ENCODE peak calls at places on chromosome 13, in seven cellular contexts. G, L, Y, N, V, P and T are unnamed samples.

GRCh38 chr13:111338841-111339240 is 18.4 kb downstream of the TEX29 start:
- DNase-seq in G (no peak), L (no peak), Y (no peak), N (no peak), V (peak; percentile 21), P (no peak), T (no peak)

GRCh38 chr13:21216332-21216731 is 39.9 kb downstream of the MRPL57 start:
- DNase-seq in G (no peak), L (no peak), Y (no peak), N (no peak), V (no peak), P (no peak), T (no peak)

GRCh38 chr13:85379433-85379832 is 419.8 kb downstream of the SLITRK6 start:
- DNase-seq in G (no peak), L (no peak), Y (no peak), N (no peak), V (no peak), P (peak; percentile 20), T (no peak)

GRCh38 chr13:101590479-101590878 is 138.0 kb downstream of the ITGBL1 start:
- DNase-seq in G (no peak), L (no peak), Y (no peak), N (no peak), V (no peak), P (no peak), T (no peak)

GRCh38 chr13:99958402-99959126 is 13.0 kb downstream of the ZIC5 start:
- DNase-seq in G (no peak), L (no peak), Y (peak; percentile 75), N (no peak), V (peak; percentile 69), P (no peak), T (no peak)

GRCh38 chr13:102678339-102679122 is 16.3 kb downstream of the METTL21C start:
- DNase-seq in G (no peak), L (no peak), Y (no peak), N (no peak), V (no peak), P (no peak), T (no peak)

GRCh38 chr13:48214519-48215121 is 18.4 kb upstream of the ITM2B start:
- DNase-seq in G (no peak), L (no peak), Y (no peak), N (no peak), V (no peak), P (no peak), T (no peak)

GRCh38 chr13:60604058-60604457 is 207.0 kb downstream of the TDRD3 start:
- DNase-seq in G (no peak), L (no peak), Y (no peak), N (no peak), V (no peak), P (no peak), T (no peak)

GRCh38 chr13:39284801-39285388 is 246.6 kb downstream of the NHLRC3 start:
- DNase-seq in G (no peak), L (no peak), Y (peak; percentile 50), N (peak; percentile 1), V (peak; percentile 41), P (no peak), T (peak; percentile 87)

GRCh38 chr13:35716644-35717170 is 240.2 kb upstream of the MAB21L1 start:
- DNase-seq in G (no peak), L (no peak), Y (no peak), N (no peak), V (no peak), P (no peak), T (no peak)

GRCh38 chr13:102703721-102704035 is 8.8 kb upstream of the METTL21C start:
- DNase-seq in G (no peak), L (no peak), Y (peak; percentile 34), N (no peak), V (no peak), P (no peak), T (no peak)

GRCh38 chr13:32087955-32088747 is 56.6 kb downstream of the FRY start:
- DNase-seq in G (no peak), L (no peak), Y (peak; percentile 31), N (peak; percentile 75), V (no peak), P (peak; percentile 5), T (no peak)

GRCh38 chr13:71148391-71148790 is 718.6 kb downstream of the DACH1 start:
- DNase-seq in G (no peak), L (peak; percentile 58), Y (no peak), N (no peak), V (no peak), P (no peak), T (no peak)

GRCh38 chr13:21079206-21079605 is 17.8 kb upstream of the LATS2 start:
- DNase-seq in G (no peak), L (no peak), Y (no peak), N (no peak), V (no peak), P (no peak), T (no peak)

GRCh38 chr13:42571895-42572294 is 2.1 kb upstream of the TNFSF11 start:
- DNase-seq in G (no peak), L (no peak), Y (no peak), N (no peak), V (no peak), P (no peak), T (no peak)

GRCh38 chr13:106105153-106105552 is 430.3 kb downstream of the EFNB2 start:
- DNase-seq in G (no peak), L (no peak), Y (no peak), N (peak; percentile 11), V (no peak), P (no peak), T (no peak)

GRCh38 chr13:33611016-33611805 is 206.7 kb upstream of the RFC3 start:
- DNase-seq in G (no peak), L (peak; percentile 38), Y (no peak), N (peak; percentile 64), V (no peak), P (no peak), T (no peak)

DNA sequence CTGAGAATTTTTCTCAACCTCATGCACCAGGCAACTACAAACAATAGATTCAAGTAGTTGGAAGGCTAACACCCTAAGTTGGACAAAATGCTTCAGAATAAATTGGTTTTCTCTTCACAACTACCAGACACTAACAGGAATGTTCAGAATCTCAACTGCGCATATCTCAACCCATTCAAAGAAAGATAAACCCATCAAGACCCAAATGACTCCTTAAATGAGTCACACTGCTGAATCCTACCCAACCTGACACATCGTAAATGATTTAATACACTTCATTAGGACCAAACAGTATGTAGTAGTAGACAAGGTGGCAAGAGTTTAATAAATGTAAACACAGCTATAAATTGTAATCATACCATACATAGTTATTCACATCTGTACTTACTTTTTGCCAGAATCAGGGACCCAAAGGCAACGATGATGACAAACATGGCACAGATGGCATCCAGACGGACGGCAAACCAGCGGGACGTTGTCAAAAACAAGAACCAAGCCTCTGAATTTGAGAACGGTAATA is 227.4 kb downstream of the ABCC4 start:
- DNase-seq in G (no peak), L (no peak), Y (peak; percentile 10), N (no peak), V (no peak), P (no peak), T (no peak)
- H2BK120ac ChIP-seq in G (no peak overlapping the region), L (no peak overlapping the region), Y (no peak overlapping the region), N (no peak overlapping the region), V (no peak overlapping the region), P (no peak overlapping the region), T (no peak overlapping the region)

DNA sequence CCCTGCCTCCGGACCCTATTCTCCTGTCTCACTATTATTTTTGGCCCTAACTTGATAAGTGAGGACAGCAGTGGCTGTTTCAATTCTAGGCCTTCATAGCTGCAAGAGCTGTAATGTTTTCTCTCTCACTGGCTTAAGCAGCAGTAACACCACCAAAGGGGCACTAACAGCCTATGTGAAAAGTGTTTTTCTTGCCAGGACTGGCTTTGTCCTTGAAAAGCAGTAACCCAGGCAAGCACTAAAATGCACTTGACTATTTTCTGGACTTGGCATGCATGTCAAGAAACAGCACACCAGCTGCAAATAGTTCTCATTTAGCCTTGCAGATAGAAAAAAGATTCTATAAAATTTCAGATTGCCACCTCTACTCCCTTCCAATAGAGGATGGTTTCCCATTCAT is 9.3 kb upstream of the FBXL3 start:
- DNase-seq in G (no peak), L (no peak), Y (no peak), N (no peak), V (no peak), P (no peak), T (no peak)
- H2BK5ac ChIP-seq in G (no peak overlapping the region), L (no peak overlapping the region), Y (no peak overlapping the region), N (no peak overlapping the region), V (no peak overlapping the region), P (no peak overlapping the region), T (no peak overlapping the region)

GRCh38 chr13:75341025-75341424 is 140.9 kb downstream of the TBC1D4 start:
- DNase-seq in G (no peak), L (no peak), Y (no peak), N (no peak), V (no peak), P (no peak), T (no peak)

GRCh38 chr13:75345191-75345590 is 136.8 kb downstream of the TBC1D4 start:
- DNase-seq in G (no peak), L (no peak), Y (no peak), N (peak; percentile 57), V (no peak), P (no peak), T (no peak)

GRCh38 chr13:75334634-75335447 is 147.1 kb downstream of the TBC1D4 start:
- DNase-seq in G (no peak), L (no peak), Y (no peak), N (no peak), V (no peak), P (no peak), T (no peak)

DNA sequence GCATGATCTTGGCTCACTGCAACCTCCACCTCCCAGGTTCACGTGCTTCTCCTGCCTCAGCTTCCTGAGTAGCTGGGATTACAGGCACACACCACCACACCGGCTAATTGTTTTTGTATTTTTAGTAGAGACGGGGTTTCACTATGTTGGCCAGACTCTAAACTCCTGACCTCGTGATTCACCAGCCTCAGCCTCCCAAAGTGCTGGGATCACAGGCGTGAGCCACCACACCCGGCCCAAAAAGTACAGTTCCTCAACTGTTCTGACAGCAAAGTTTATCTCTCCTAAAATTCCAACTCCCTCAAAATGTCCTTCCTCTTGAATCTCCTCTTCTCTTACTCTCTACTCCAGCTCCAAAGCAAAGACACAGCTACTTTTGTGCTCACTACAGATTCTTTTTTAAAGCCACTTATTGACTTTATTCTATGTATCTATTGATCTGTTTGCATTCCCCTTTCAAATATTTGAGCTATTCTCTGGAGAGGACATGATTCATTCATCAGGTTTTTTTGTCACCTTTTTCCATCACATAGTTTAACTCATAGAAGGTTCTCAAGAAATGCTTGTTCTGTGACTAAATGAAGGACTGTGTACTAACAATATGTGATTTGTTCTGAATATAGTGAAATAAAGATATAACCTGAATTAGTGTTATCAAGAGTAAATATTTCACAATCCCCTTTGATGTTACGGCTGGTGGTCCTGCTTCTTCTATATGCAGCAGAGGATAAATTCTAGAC is 142.2 kb downstream of the TBC1D4 start:
- DNase-seq in G (no peak), L (no peak), Y (no peak), N (no peak), V (no peak), P (no peak), T (no peak)
- H2BK120ac ChIP-seq in G (no peak overlapping the region), L (no peak overlapping the region), Y (no peak overlapping the region), N (no peak overlapping the region), V (no peak overlapping the region), P (no peak overlapping the region), T (no peak overlapping the region)

DNA sequence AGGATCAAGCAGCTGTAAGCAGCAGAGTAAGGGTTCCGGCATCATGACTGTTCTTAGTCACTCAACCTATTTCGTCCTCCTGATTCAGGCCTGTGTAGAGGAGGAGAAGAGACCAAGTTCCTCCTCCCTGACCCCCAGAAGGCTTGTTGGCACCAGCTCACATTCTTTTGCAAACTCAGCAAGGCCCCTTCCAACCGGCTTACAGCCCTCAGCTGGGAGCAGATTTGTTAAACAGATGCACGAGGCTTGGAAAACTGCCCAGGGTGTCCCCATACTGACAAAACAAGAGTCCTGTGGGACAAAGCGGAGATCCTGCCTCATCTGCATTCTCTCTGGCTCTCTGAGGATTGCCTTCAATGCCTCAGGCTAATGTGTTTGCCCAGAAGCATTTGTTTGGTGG is 113.2 kb upstream of the SOX21 start:
- DNase-seq in G (peak; percentile 86), L (peak; percentile 57), Y (peak; percentile 66), N (no peak), V (peak; percentile 89), P (peak; percentile 65), T (peak; percentile 41)
- H2BK5ac ChIP-seq in G (peak overlapping the region; percentile 2), L (no peak overlapping the region), Y (no peak overlapping the region), N (no peak overlapping the region), V (no peak overlapping the region), P (no peak overlapping the region), T (no peak overlapping the region)